ENCODE peak calls at places on chromosomes 7 and 10, in six cellular contexts. One of them, this sample, is unnamed.

GRCh38 chr10:84314269-84314668 is 14.1 kb upstream of the CCSER2 start:
- DNase-seq in heart left ventricle: no peak
- DNase-seq in kidney: no peak
- DNase-seq in AG04450: no peak
- DNase-seq in kidney epithelial cell: no peak
- DNase-seq in coronary artery: no peak
- DNase-seq in this sample: no peak

GRCh38 chr7:84629216-84629615 is 434.6 kb upstream of the SEMA3A start:
- DNase-seq in heart left ventricle: no peak
- DNase-seq in kidney: no peak
- DNase-seq in AG04450: no peak
- DNase-seq in kidney epithelial cell: no peak
- DNase-seq in coronary artery: no peak
- DNase-seq in this sample: no peak

GRCh38 chr10:33722067-33722466 is 387.6 kb upstream of the NRP1 start:
- DNase-seq in heart left ventricle: no peak
- DNase-seq in kidney: no peak
- DNase-seq in AG04450: no peak
- DNase-seq in kidney epithelial cell: no peak
- DNase-seq in coronary artery: no peak
- DNase-seq in this sample: no peak

GRCh38 chr10:13853854-13854253 is 267.1 kb downstream of the PRPF18 start:
- DNase-seq in heart left ventricle: peak; percentile 49
- DNase-seq in kidney: no peak
- DNase-seq in AG04450: no peak
- DNase-seq in kidney epithelial cell: no peak
- DNase-seq in coronary artery: no peak
- DNase-seq in this sample: no peak

GRCh38 chr10:11270135-11270857 is 252.6 kb downstream of the CELF2 start:
- DNase-seq in heart left ventricle: peak; percentile 85
- DNase-seq in kidney: peak; percentile 87
- DNase-seq in AG04450: peak; percentile 27
- DNase-seq in kidney epithelial cell: peak; percentile 10
- DNase-seq in coronary artery: peak; percentile 80
- DNase-seq in this sample: peak; percentile 83

GRCh38 chr7:66187894-66188293 is 17.2 kb upstream of the TPST1 start:
- DNase-seq in heart left ventricle: peak; percentile 45
- DNase-seq in kidney: no peak
- DNase-seq in AG04450: no peak
- DNase-seq in kidney epithelial cell: no peak
- DNase-seq in coronary artery: peak; percentile 78
- DNase-seq in this sample: no peak

GRCh38 chr7:106089647-106090046 is 22.5 kb downstream of the SYPL1 start:
- DNase-seq in heart left ventricle: no peak
- DNase-seq in kidney: no peak
- DNase-seq in AG04450: no peak
- DNase-seq in kidney epithelial cell: no peak
- DNase-seq in coronary artery: no peak
- DNase-seq in this sample: no peak

GRCh38 chr10:27779462-27779861 is 33.8 kb upstream of the MKX start:
- DNase-seq in heart left ventricle: no peak
- DNase-seq in kidney: no peak
- DNase-seq in AG04450: no peak
- DNase-seq in kidney epithelial cell: no peak
- DNase-seq in coronary artery: no peak
- DNase-seq in this sample: no peak

GRCh38 chr7:81402227-81402626 is 367.6 kb downstream of the HGF start:
- DNase-seq in heart left ventricle: no peak
- DNase-seq in kidney: no peak
- DNase-seq in AG04450: no peak
- DNase-seq in kidney epithelial cell: no peak
- DNase-seq in coronary artery: no peak
- DNase-seq in this sample: no peak

GRCh38 chr10:77857272-77857671 is 69.3 kb downstream of the DLG5 start:
- DNase-seq in heart left ventricle: no peak
- DNase-seq in kidney: no peak
- DNase-seq in AG04450: no peak
- DNase-seq in kidney epithelial cell: no peak
- DNase-seq in coronary artery: no peak
- DNase-seq in this sample: no peak

GRCh38 chr10:52215745-52216361 is 98.2 kb upstream of the DKK1 start:
- DNase-seq in heart left ventricle: peak; percentile 25
- DNase-seq in kidney: no peak
- DNase-seq in AG04450: peak; percentile 53
- DNase-seq in kidney epithelial cell: peak; percentile 32
- DNase-seq in coronary artery: no peak
- DNase-seq in this sample: no peak

GRCh38 chr10:101780818-101781654 is 2.2 kb downstream of the NPM3 start:
- DNase-seq in heart left ventricle: peak; percentile 60
- DNase-seq in kidney: no peak
- DNase-seq in AG04450: peak; percentile 30
- DNase-seq in kidney epithelial cell: no peak
- DNase-seq in coronary artery: peak; percentile 71
- DNase-seq in this sample: no peak

GRCh38 chr10:116215651-116216050 is 57.4 kb downstream of the GFRA1 start:
- DNase-seq in heart left ventricle: no peak
- DNase-seq in kidney: no peak
- DNase-seq in AG04450: no peak
- DNase-seq in kidney epithelial cell: no peak
- DNase-seq in coronary artery: no peak
- DNase-seq in this sample: no peak

GRCh38 chr10:101672536-101672935 is 22.4 kb downstream of the FBXW4 start:
- DNase-seq in heart left ventricle: peak; percentile 82
- DNase-seq in kidney: no peak
- DNase-seq in AG04450: no peak
- DNase-seq in kidney epithelial cell: no peak
- DNase-seq in coronary artery: no peak
- DNase-seq in this sample: no peak

GRCh38 chr7:17302575-17303142 is 4.2 kb downstream of the AHR start:
- DNase-seq in heart left ventricle: no peak
- DNase-seq in kidney: no peak
- DNase-seq in AG04450: no peak
- DNase-seq in kidney epithelial cell: no peak
- DNase-seq in coronary artery: no peak
- DNase-seq in this sample: no peak

GRCh38 chr10:98344589-98345038 is 70.4 kb downstream of the PYROXD2 start:
- DNase-seq in heart left ventricle: peak; percentile 80
- DNase-seq in kidney: peak; percentile 93
- DNase-seq in AG04450: peak; percentile 42
- DNase-seq in kidney epithelial cell: no peak
- DNase-seq in coronary artery: peak; percentile 86
- DNase-seq in this sample: no peak

GRCh38 chr7:91880016-91880412 is 488 bp downstream of the MTERF1 start:
- DNase-seq in heart left ventricle: no peak
- DNase-seq in kidney: no peak
- DNase-seq in AG04450: no peak
- DNase-seq in kidney epithelial cell: no peak
- DNase-seq in coronary artery: no peak
- DNase-seq in this sample: no peak

GRCh38 chr10:61642692-61643091 is 20.0 kb upstream of the CABCOCO1 start:
- DNase-seq in heart left ventricle: no peak
- DNase-seq in kidney: no peak
- DNase-seq in AG04450: no peak
- DNase-seq in kidney epithelial cell: no peak
- DNase-seq in coronary artery: no peak
- DNase-seq in this sample: no peak

GRCh38 chr10:77896058-77896457 is 30.5 kb downstream of the DLG5 start:
- DNase-seq in heart left ventricle: no peak
- DNase-seq in kidney: no peak
- DNase-seq in AG04450: no peak
- DNase-seq in kidney epithelial cell: no peak
- DNase-seq in coronary artery: no peak
- DNase-seq in this sample: no peak

GRCh38 chr7:98398567-98399372 is 2.1 kb downstream of the BAIAP2L1 start:
- DNase-seq in heart left ventricle: no peak
- DNase-seq in kidney: no peak
- DNase-seq in AG04450: no peak
- DNase-seq in kidney epithelial cell: no peak
- DNase-seq in coronary artery: no peak
- DNase-seq in this sample: no peak

DNA sequence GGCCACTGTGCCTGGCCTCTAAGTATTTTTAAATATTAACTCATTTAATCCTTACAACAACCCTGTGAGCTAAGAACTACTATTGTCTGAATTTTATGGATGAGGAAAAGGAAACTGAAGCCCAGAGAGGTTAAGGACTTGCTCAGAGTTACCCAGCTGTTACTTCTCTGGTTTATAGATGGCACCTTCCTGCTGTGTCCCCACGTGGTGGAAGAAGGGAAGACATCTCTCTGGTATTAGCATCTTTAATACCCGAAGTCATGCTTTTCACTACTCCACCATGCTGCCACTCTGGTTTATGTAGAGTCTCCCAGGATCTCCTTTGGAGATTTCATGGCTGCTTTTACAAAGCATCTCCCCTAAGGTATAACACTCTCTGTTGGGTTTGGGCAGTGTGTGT is 105.5 kb upstream of the MKLN1 start:
- DNase-seq in heart left ventricle: no peak
- DNase-seq in kidney: no peak
- DNase-seq in AG04450: no peak
- DNase-seq in kidney epithelial cell: no peak
- DNase-seq in coronary artery: no peak
- DNase-seq in this sample: no peak
- TF ChIP-seq CTCF in heart left ventricle: no peak
- TF ChIP-seq CTCF in kidney: no peak
- TF ChIP-seq CTCF in AG04450: no peak
- TF ChIP-seq CTCF in kidney epithelial cell: no peak
- TF ChIP-seq CTCF in coronary artery: no peak
- TF ChIP-seq CTCF in this sample: no peak

DNA sequence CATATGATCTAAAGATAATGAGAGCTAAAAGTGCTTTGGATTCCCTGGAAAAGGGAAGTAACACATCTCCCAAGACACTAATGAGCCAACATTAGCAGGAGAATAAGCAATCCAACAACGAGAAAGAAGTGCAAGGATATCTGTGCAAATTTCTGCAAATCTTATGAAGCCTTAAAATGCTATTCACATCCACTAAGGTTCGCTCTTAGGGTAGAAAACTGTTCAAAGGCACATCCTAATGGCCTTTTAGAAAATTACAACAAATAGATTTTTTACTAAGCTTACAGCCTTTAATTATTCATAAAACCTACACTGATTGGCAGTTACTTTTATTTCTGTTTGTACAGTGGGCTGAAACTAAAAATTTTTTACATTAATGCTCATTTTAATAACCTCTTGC is 100.3 kb downstream of the RAPGEF5 start:
- DNase-seq in heart left ventricle: no peak
- DNase-seq in kidney: no peak
- DNase-seq in AG04450: no peak
- DNase-seq in kidney epithelial cell: no peak
- DNase-seq in coronary artery: no peak
- DNase-seq in this sample: no peak
- TF ChIP-seq CTCF in heart left ventricle: peak; percentile 17
- TF ChIP-seq CTCF in kidney: peak; percentile 10
- TF ChIP-seq CTCF in AG04450: peak; percentile 17
- TF ChIP-seq CTCF in kidney epithelial cell: no peak
- TF ChIP-seq CTCF in coronary artery: peak; percentile 23
- TF ChIP-seq CTCF in this sample: no peak

DNA sequence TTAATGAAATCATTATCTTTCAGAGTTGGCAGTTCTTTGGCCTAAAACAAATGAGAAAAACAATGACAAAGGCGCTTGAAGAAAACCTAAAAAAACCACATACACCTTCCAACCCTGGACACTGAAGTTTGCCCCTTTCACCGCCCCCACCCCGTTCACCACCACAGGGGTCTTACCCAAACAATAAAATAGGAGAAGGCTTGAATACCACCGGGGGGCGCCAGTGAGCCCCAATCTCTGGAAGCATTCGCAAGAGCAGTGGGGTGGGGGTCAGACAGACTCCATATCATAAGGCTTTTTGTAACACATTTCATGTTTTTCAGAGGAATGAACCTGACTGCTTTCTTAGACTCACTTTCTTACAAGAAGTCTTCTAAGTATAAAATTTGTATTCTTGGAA is 163.6 kb downstream of the PIP4K2A start:
- DNase-seq in heart left ventricle: peak; percentile 34
- DNase-seq in kidney: no peak
- DNase-seq in AG04450: no peak
- DNase-seq in kidney epithelial cell: no peak
- DNase-seq in coronary artery: no peak
- DNase-seq in this sample: no peak
- TF ChIP-seq CTCF in heart left ventricle: peak; percentile 46
- TF ChIP-seq CTCF in kidney: peak; percentile 41
- TF ChIP-seq CTCF in AG04450: peak; percentile 53
- TF ChIP-seq CTCF in kidney epithelial cell: peak; percentile 58
- TF ChIP-seq CTCF in coronary artery: no peak
- TF ChIP-seq CTCF in this sample: peak; percentile 76

GRCh38 chr10:106950060-106950459 is 214.4 kb downstream of the SORCS1 start:
- DNase-seq in heart left ventricle: no peak
- DNase-seq in kidney: no peak
- DNase-seq in AG04450: no peak
- DNase-seq in kidney epithelial cell: no peak
- DNase-seq in coronary artery: no peak
- DNase-seq in this sample: no peak
- TF ChIP-seq CTCF in heart left ventricle: no peak
- TF ChIP-seq CTCF in kidney: no peak
- TF ChIP-seq CTCF in AG04450: no peak
- TF ChIP-seq CTCF in kidney epithelial cell: no peak
- TF ChIP-seq CTCF in coronary artery: no peak
- TF ChIP-seq CTCF in this sample: no peak

GRCh38 chr10:71889388-71889987 is 38.4 kb upstream of the PSAP start:
- DNase-seq in heart left ventricle: no peak
- DNase-seq in kidney: no peak
- DNase-seq in AG04450: no peak
- DNase-seq in kidney epithelial cell: no peak
- DNase-seq in coronary artery: no peak
- DNase-seq in this sample: no peak
- TF ChIP-seq CTCF in heart left ventricle: no peak
- TF ChIP-seq CTCF in kidney: no peak
- TF ChIP-seq CTCF in AG04450: no peak
- TF ChIP-seq CTCF in kidney epithelial cell: no peak
- TF ChIP-seq CTCF in coronary artery: no peak
- TF ChIP-seq CTCF in this sample: no peak

DNA sequence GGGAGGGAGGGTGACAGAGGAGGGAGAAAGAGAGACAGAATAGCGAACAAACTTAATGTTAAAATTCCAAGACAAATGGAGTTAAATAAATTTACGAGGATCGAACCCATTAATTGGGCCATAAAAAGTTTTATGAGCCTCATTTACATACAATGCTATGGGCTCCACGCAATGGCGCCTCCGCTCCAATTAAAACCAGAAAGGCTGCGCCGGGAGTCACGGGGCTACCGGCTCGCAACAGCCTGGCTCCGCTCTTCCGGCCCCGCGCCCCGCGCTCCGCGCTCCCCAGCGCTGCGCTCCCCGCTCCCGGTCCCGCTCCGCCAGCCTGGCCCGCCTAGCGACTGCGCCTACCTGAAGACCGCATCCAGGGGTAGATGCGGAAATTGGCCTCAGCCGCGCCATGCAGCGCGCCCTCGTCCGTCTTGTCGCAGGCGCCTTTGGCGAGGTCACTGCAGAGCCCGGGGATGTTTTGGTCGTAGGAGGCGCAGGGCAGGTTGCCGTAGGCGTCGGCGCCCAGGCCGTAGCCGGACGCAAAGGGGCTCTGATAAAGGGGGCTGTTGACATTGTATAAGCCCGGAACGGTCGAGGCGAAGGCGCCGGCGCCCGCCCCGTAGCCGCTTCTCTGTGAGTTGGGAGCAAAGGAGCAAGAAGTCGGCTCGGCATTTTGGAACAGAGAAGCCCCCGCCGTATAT is 513 bp downstream of the HOXA7 start:
- DNase-seq in heart left ventricle: peak; percentile 24
- DNase-seq in kidney: peak; percentile 82
- DNase-seq in AG04450: no peak
- DNase-seq in kidney epithelial cell: no peak
- DNase-seq in coronary artery: no peak
- DNase-seq in this sample: peak; percentile 73
- TF ChIP-seq CTCF in heart left ventricle: no peak
- TF ChIP-seq CTCF in kidney: no peak
- TF ChIP-seq CTCF in AG04450: no peak
- TF ChIP-seq CTCF in kidney epithelial cell: no peak
- TF ChIP-seq CTCF in coronary artery: no peak
- TF ChIP-seq CTCF in this sample: no peak

GRCh38 chr7:149598721-149599308 is 101.2 kb upstream of the ZNF746 start:
- DNase-seq in heart left ventricle: no peak
- DNase-seq in kidney: no peak
- DNase-seq in AG04450: no peak
- DNase-seq in kidney epithelial cell: no peak
- DNase-seq in coronary artery: no peak
- DNase-seq in this sample: no peak
- TF ChIP-seq CTCF in heart left ventricle: peak; percentile 34
- TF ChIP-seq CTCF in kidney: peak; percentile 24
- TF ChIP-seq CTCF in AG04450: peak; percentile 47
- TF ChIP-seq CTCF in kidney epithelial cell: peak; percentile 38
- TF ChIP-seq CTCF in coronary artery: no peak
- TF ChIP-seq CTCF in this sample: peak; percentile 56

This sample was measured in type B pancreatic cell.